ENCODE peak calls at places on chromosomes 5 and 9, in seven cellular contexts. K is IMR-90, N is neuronal stem cell, P is H9, Q is H1, G is mesenchymal stem cell, R is trophoblast cell. I is an unnamed sample.
A peak's percentile ranks its signal among the peaks of the same experiment; 100 is the strongest.

GRCh38 chr9:107102011-107102410 is 181.1 kb upstream of the RAD23B start:
- DNase-seq in K (no peak), N (no peak), P (no peak), Q (no peak), G (no peak), R (no peak), I (peak; percentile 80)

GRCh38 chr5:157564149-157564711 is 11.3 kb downstream of the ADAM19 start:
- DNase-seq in K (no peak), N (no peak), P (no peak), Q (no peak), G (no peak), R (no peak), I (no peak)

GRCh38 chr5:149406203-149406978 is 27.3 kb upstream of the IL17B start:
- DNase-seq in K (peak; percentile 94), N (no peak), P (peak; percentile 59), Q (no peak), G (peak; percentile 87), R (no peak), I (no peak)

GRCh38 chr9:24912767-24913166 is 367.1 kb upstream of the IZUMO3 start:
- DNase-seq in K (no peak), N (no peak), P (no peak), Q (no peak), G (peak; percentile 52), R (no peak), I (peak; percentile 30)

GRCh38 chr5:67238191-67238590 is 41.6 kb upstream of the CD180 start:
- DNase-seq in K (peak; percentile 13), N (no peak), P (no peak), Q (no peak), G (peak; percentile 69), R (no peak), I (no peak)

GRCh38 chr5:178227138-178227659 is 5.4 kb downstream of the PHYKPL start:
- DNase-seq in K (peak; percentile 63), N (no peak), P (no peak), Q (no peak), G (peak; percentile 56), R (no peak), I (no peak)

GRCh38 chr5:120509056-120509455 is 45.0 kb downstream of the PRR16 start:
- DNase-seq in K (peak; percentile 71), N (no peak), P (no peak), Q (no peak), G (no peak), R (no peak), I (no peak)

GRCh38 chr5:157516016-157516415 is 56.0 kb downstream of the NIPAL4 start:
- DNase-seq in K (peak; percentile 94), N (no peak), P (no peak), Q (no peak), G (peak; percentile 91), R (no peak), I (no peak)

GRCh38 chr5:83281658-83282057 is 189.9 kb upstream of the VCAN start:
- DNase-seq in K (peak; percentile 35), N (peak; percentile 9), P (no peak), Q (no peak), G (no peak), R (no peak), I (no peak)

GRCh38 chr5:44605926-44606325 is 202.8 kb upstream of the MRPS30 start:
- DNase-seq in K (no peak), N (no peak), P (no peak), Q (no peak), G (no peak), R (no peak), I (no peak)

GRCh38 chr5:99037668-99038067 is 108.9 kb upstream of the CHD1 start:
- DNase-seq in K (no peak), N (no peak), P (peak; percentile 52), Q (no peak), G (no peak), R (no peak), I (peak; percentile 20)

GRCh38 chr5:95723632-95724369 is 7.3 kb upstream of the RHOBTB3 start:
- DNase-seq in K (peak; percentile 58), N (no peak), P (no peak), Q (no peak), G (peak; percentile 75), R (no peak), I (peak; percentile 95)

GRCh38 chr9:37956904-37957663 is 53.2 kb upstream of the SLC25A51 start:
- DNase-seq in K (no peak), N (no peak), P (no peak), Q (no peak), G (no peak), R (no peak), I (no peak)

DNA sequence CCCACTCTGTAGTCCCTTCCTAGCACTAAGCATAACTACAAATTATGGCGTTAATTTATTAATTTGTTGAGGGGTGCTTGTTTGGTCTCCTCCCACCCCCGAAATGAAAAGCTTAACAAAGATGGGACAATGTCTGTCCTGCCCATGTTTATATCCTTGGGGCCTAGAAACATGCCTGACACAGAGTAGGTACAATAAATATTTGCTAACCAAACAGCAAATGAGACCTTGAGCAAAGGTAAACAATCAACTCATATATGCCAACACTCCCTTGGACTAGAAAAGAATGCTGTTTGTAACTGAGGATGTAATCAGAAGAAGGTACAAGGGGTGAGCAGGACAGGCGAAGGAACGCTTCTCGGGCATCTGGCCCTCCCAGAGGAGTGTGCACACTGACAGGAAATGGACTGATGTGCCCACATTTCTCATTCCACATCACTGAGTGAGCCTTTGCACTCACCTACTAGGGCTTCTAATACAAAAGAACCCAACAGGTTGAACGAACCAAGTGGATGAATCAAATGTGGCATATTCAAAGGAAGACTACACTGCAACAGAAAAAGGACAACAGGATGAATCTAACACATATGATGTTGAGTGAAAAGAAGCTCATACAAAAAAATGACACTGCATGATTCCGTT is 66.8 kb downstream of the MED27 start:
- DNase-seq in K (no peak), N (no peak), P (no peak), Q (no peak), G (no peak), R (no peak), I (no peak)
- H2AK5ac ChIP-seq in K (no peak overlapping the region), N (no peak overlapping the region), P (no peak overlapping the region), Q (no peak overlapping the region), G (no peak overlapping the region), R (no peak overlapping the region), I (no peak overlapping the region)

DNA sequence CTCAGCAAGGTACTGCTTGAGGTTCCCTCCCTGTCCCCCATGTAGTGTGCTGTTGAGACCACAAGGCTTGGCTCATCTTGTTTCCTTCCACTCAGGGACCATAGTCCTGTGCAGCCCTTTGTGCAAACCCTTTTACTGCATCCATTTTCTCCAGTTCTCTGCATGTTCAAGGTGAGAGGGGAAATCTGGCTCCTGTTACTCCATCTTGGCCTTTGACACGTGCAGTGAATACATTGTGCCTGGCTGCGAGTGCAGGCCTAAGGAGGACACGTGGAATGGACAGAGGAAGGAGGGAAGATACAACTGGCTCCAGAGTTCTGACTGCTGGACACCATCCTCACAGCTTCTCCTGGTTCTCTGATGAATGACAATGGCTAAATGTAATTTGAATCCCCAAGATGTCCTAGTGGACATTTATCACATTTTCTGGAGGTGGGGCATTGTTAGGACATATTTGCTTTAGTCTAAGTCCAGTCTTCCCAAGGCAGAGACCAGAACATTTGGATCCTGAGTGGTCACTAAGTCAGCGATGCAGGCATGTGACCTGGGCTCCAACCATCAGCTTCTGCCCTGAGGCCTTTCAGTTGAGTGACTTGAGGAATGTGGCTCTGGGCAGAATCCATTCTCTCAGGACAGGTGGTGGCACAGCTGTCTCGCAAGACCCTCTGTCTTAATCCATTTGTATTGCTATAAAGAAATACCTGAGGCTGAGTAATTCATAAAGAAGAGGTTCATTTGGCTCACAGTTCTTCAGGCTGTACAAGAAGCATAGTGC is 189.0 kb upstream of the DAP start:
- DNase-seq in K (no peak), N (no peak), P (no peak), Q (no peak), G (no peak), R (peak; percentile 83), I (no peak)
- H2AK5ac ChIP-seq in K (no peak overlapping the region), N (no peak overlapping the region), P (no peak overlapping the region), Q (no peak overlapping the region), G (no peak overlapping the region), R (no peak overlapping the region), I (no peak overlapping the region)

DNA sequence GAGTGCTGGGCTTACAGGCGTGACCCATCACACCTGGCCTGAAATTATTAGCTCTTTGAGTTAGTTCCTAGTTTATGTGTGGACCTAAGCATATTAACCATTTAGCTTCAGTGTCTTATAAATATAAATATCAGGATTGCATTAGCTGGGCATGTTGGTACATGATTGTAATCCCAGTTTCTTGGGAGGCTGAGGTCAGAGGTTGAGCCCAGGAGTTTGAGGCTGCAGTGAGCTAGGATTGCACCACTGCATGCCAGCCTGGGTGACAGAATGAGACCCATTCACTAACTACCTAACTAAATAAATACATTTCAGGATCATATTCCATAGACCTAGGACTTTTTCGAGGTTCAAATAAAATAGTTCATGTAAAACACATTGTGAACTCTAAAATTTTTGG is 129.8 kb downstream of the VPS13A start:
- DNase-seq in K (no peak), N (no peak), P (no peak), Q (no peak), G (no peak), R (no peak), I (no peak)
- H2AK5ac ChIP-seq in K (no peak overlapping the region), N (no peak overlapping the region), P (no peak overlapping the region), Q (no peak overlapping the region), G (no peak overlapping the region), R (no peak overlapping the region), I (no peak overlapping the region)

DNA sequence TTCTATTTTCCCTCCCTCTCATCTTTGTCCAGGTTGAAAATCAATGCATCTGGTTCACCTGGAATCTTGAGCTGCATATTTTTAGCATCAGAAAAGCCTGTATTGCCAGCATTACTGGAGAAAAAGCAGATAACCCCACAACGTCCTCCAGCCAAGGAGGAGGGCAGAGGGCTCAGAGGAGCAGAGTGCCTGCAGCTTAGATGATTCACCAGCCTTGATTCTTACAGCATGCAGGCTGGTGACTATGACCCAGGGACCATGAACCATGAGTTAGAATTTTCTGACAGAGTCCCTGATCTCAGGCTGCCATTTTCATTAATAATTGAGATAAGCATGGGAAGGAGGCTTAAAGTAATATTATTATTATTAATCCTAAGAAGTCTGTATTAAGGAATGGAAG is 278.2 kb downstream of the BRINP1 start:
- DNase-seq in K (no peak), N (no peak), P (no peak), Q (no peak), G (no peak), R (peak; percentile 11), I (no peak)
- H2AK5ac ChIP-seq in K (no peak overlapping the region), N (no peak overlapping the region), P (no peak overlapping the region), Q (no peak overlapping the region), G (no peak overlapping the region), R (no peak overlapping the region), I (no peak overlapping the region)

GRCh38 chr5:35783551-35783950 is 73.1 kb upstream of the IL7R start:
- DNase-seq in K (no peak), N (no peak), P (no peak), Q (no peak), G (no peak), R (no peak), I (no peak)
- H2AK5ac ChIP-seq in K (no peak overlapping the region), N (no peak overlapping the region), P (no peak overlapping the region), Q (no peak overlapping the region), G (no peak overlapping the region), R (no peak overlapping the region), I (no peak overlapping the region)

I was measured in mesendoderm.